ENCODE peak calls at places on chromosomes 3 and 15, in ten cellular contexts. N is T-cell; K is NCI-H345; X is NCI-H1092 treated with DMSO at 0.1 percent for 48 hours; H is ACHN; E is aorta; A is activated naive CD4-positive, alpha-beta T cell; C is NCI-H774; Q is stimulated activated CD8-positive, alpha-beta memory T cell treated with anti-CD3 and anti-CD28 coated beads, Interleukin-4, amount 100 ng/mL, for 1 hour; M is NB4. T is an unnamed sample.

GRCh38 chr15:91252322-91252721 is 152.3 kb downstream of the SV2B start:
- DNase-seq in N (no peak), K (no peak), X (no peak), H (no peak), E (no peak), A (no peak), C (no peak), Q (no peak), M (no peak), T (no peak)

GRCh38 chr3:51381333-51381705 is 3.8 kb upstream of the MANF start:
- DNase-seq in N (no peak), K (no peak), X (no peak), H (no peak), E (no peak), A (no peak), C (no peak), Q (no peak), M (no peak), T (no peak)

GRCh38 chr3:144491333-144491732 is 519.7 kb downstream of the DIPK2A start:
- DNase-seq in N (no peak), K (no peak), X (no peak), H (no peak), E (no peak), A (no peak), C (no peak), Q (no peak), M (no peak), T (no peak)

GRCh38 chr3:2099028-2099671 is 484 bp downstream of the CNTN4 start:
- DNase-seq in N (no peak), K (peak), X (peak), H (no peak), E (peak), A (no peak), C (no peak), Q (no peak), M (no peak), T (peak)

GRCh38 chr3:153232737-153233330 is 70.8 kb downstream of the RAP2B start:
- DNase-seq in N (no peak), K (no peak), X (no peak), H (no peak), E (no peak), A (no peak), C (no peak), Q (no peak), M (no peak), T (no peak)

GRCh38 chr3:65833761-65834505 is 204.8 kb downstream of the MAGI1 start:
- DNase-seq in N (no peak), K (no peak), X (no peak), H (peak), E (no peak), A (no peak), C (no peak), Q (no peak), M (no peak), T (no peak)

GRCh38 chr3:130341388-130341787 is 4.1 kb upstream of the COL6A5 start:
- DNase-seq in N (no peak), K (no peak), X (no peak), H (no peak), E (no peak), A (no peak), C (no peak), Q (no peak), M (peak), T (no peak)

GRCh38 chr15:67117356-67117755 is 52.0 kb downstream of the SMAD3 start:
- DNase-seq in N (no peak), K (no peak), X (no peak), H (no peak), E (no peak), A (no peak), C (no peak), Q (no peak), M (no peak), T (no peak)

GRCh38 chr3:46987485-46988401 is 8.3 kb downstream of the NBEAL2 start:
- DNase-seq in N (peak), K (no peak), X (no peak), H (no peak), E (peak), A (peak), C (no peak), Q (peak), M (peak), T (no peak)

GRCh38 chr3:72678380-72678779 is 169.9 kb downstream of the SHQ1 start:
- DNase-seq in N (no peak), K (no peak), X (no peak), H (no peak), E (no peak), A (no peak), C (no peak), Q (no peak), M (no peak), T (no peak)

GRCh38 chr3:193938613-193939012 is 197.3 kb upstream of the HES1 start:
- DNase-seq in N (no peak), K (peak), X (peak), H (no peak), E (no peak), A (no peak), C (peak), Q (no peak), M (no peak), T (peak)

GRCh38 chr15:32855942-32856341 is 138.1 kb downstream of the GREM1 start:
- DNase-seq in N (no peak), K (no peak), X (no peak), H (peak), E (no peak), A (no peak), C (no peak), Q (no peak), M (no peak), T (no peak)

GRCh38 chr15:101009176-101009575 is 90.0 kb downstream of the LRRK1 start:
- DNase-seq in N (no peak), K (no peak), X (no peak), H (no peak), E (no peak), A (no peak), C (no peak), Q (no peak), M (no peak), T (no peak)

GRCh38 chr15:50134524-50135024 is 15.5 kb upstream of the ATP8B4 start:
- DNase-seq in N (no peak), K (no peak), X (no peak), H (peak), E (no peak), A (no peak), C (no peak), Q (no peak), M (peak), T (no peak)

GRCh38 chr15:65042776-65043322 is 2.3 kb upstream of the SLC51B start:
- DNase-seq in N (no peak), K (no peak), X (no peak), H (no peak), E (no peak), A (no peak), C (no peak), Q (no peak), M (no peak), T (no peak)

GRCh38 chr3:189978753-189979152 is 141.9 kb downstream of the P3H2 start:
- DNase-seq in N (no peak), K (no peak), X (no peak), H (no peak), E (no peak), A (no peak), C (no peak), Q (no peak), M (no peak), T (no peak)

GRCh38 chr15:32918481-32919026 is 200.8 kb downstream of the GREM1 start:
- DNase-seq in N (no peak), K (no peak), X (no peak), H (no peak), E (no peak), A (no peak), C (no peak), Q (no peak), M (no peak), T (no peak)

GRCh38 chr3:37375184-37376120 is 201.1 kb upstream of the LRRFIP2 start:
- DNase-seq in N (no peak), K (no peak), X (no peak), H (no peak), E (no peak), A (no peak), C (no peak), Q (no peak), M (peak), T (no peak)

GRCh38 chr3:171873561-171873960 is 30.4 kb downstream of the TMEM212 start:
- DNase-seq in N (no peak), K (no peak), X (no peak), H (peak), E (no peak), A (no peak), C (no peak), Q (no peak), M (no peak), T (no peak)

GRCh38 chr3:70989174-70989573 is 594.4 kb downstream of the FOXP1 start:
- DNase-seq in N (no peak), K (no peak), X (no peak), H (peak), E (no peak), A (no peak), C (no peak), Q (no peak), M (no peak), T (no peak)

GRCh38 chr3:174408310-174408709 is 450.8 kb upstream of the NAALADL2 start:
- DNase-seq in N (no peak), K (no peak), X (no peak), H (no peak), E (no peak), A (no peak), C (no peak), Q (no peak), M (no peak), T (no peak)

GRCh38 chr15:25481208-25481862 is 42.5 kb upstream of the UBE3A start:
- DNase-seq in N (no peak), K (peak), X (peak), H (no peak), E (peak), A (no peak), C (peak), Q (no peak), M (no peak), T (peak)

GRCh38 chr3:108159865-108160264 is 62.4 kb downstream of the IFT57 start:
- DNase-seq in N (no peak), K (no peak), X (no peak), H (peak), E (no peak), A (no peak), C (no peak), Q (no peak), M (no peak), T (no peak)

GRCh38 chr3:188489639-188490405 is 335.9 kb downstream of the LPP start:
- DNase-seq in N (no peak), K (no peak), X (no peak), H (no peak), E (no peak), A (no peak), C (no peak), Q (no peak), M (peak), T (no peak)

GRCh38 chr3:95705786-95706418 is 1108.5 kb upstream of the EPHA6 start:
- DNase-seq in N (no peak), K (no peak), X (no peak), H (peak), E (no peak), A (no peak), C (no peak), Q (no peak), M (peak), T (no peak)

GRCh38 chr3:168113848-168114247 is 18.1 kb upstream of the GOLIM4 start:
- DNase-seq in N (no peak), K (no peak), X (no peak), H (no peak), E (no peak), A (no peak), C (no peak), Q (no peak), M (no peak), T (no peak)

GRCh38 chr3:38562467-38562925 is 66.4 kb downstream of the EXOG start:
- DNase-seq in N (no peak), K (no peak), X (no peak), H (no peak), E (no peak), A (no peak), C (no peak), Q (no peak), M (no peak), T (no peak)

GRCh38 chr3:107740992-107741896 is 218.5 kb downstream of the BBX start:
- DNase-seq in N (no peak), K (no peak), X (peak), H (peak), E (no peak), A (no peak), C (no peak), Q (no peak), M (peak), T (peak)

GRCh38 chr3:12705981-12706380 is 42.1 kb upstream of the RAF1 start:
- DNase-seq in N (no peak), K (no peak), X (no peak), H (no peak), E (no peak), A (no peak), C (no peak), Q (no peak), M (no peak), T (no peak)

GRCh38 chr15:92637621-92638020 is 18.0 kb downstream of the FAM174B start:
- DNase-seq in N (no peak), K (peak), X (peak), H (no peak), E (no peak), A (no peak), C (no peak), Q (no peak), M (no peak), T (peak)

GRCh38 chr3:179828738-179829137 is 175.9 kb downstream of the USP13 start:
- DNase-seq in N (no peak), K (no peak), X (no peak), H (no peak), E (no peak), A (no peak), C (no peak), Q (no peak), M (no peak), T (no peak)

GRCh38 chr15:89379818-89380217 is 45.2 kb upstream of the POLG start:
- DNase-seq in N (no peak), K (no peak), X (no peak), H (no peak), E (no peak), A (no peak), C (no peak), Q (no peak), M (no peak), T (no peak)

GRCh38 chr3:20558161-20558560 is 372.2 kb upstream of the SGO1 start:
- DNase-seq in N (no peak), K (no peak), X (no peak), H (no peak), E (no peak), A (no peak), C (no peak), Q (no peak), M (no peak), T (peak)

GRCh38 chr3:138036572-138036971 is 26.6 kb downstream of the CLDN18 start:
- DNase-seq in N (no peak), K (no peak), X (no peak), H (no peak), E (no peak), A (no peak), C (no peak), Q (no peak), M (peak), T (no peak)

GRCh38 chr3:17632401-17633100 is 109.9 kb downstream of the TBC1D5 start:
- DNase-seq in N (no peak), K (no peak), X (no peak), H (peak), E (no peak), A (no peak), C (no peak), Q (no peak), M (peak), T (no peak)